ENCODE peak calls at places on chromosomes 12 and 14, in six cellular contexts. Y is CD8-positive, alpha-beta T cell; D is psoas muscle; J is GM12865; Q is WTC11; H is tibial artery. S is an unnamed sample.

GRCh38 chr14:71451501-71451900 is 480.7 kb upstream of the RGS6 start:
- DNase-seq in Y (no peak), D (no peak), J (no peak), Q (no peak), H (no peak), S (no peak)

GRCh38 chr12:12302976-12303375 is 36.1 kb upstream of the LRP6 start:
- DNase-seq in Y (no peak), D (no peak), J (no peak), Q (no peak), H (no peak), S (no peak)

GRCh38 chr14:52950410-52950897 is 396 bp downstream of the FERMT2 start:
- DNase-seq in Y (no peak), D (peak; percentile 65), J (peak; percentile 23), Q (peak; percentile 63), H (peak; percentile 66), S (no peak)

GRCh38 chr12:94586589-94587259 is 63.6 kb downstream of the TMCC3 start:
- DNase-seq in Y (no peak), D (no peak), J (no peak), Q (no peak), H (no peak), S (no peak)

GRCh38 chr12:49037111-49037946 is 18.8 kb upstream of the PRKAG1 start:
- DNase-seq in Y (no peak), D (no peak), J (no peak), Q (no peak), H (no peak), S (no peak)

GRCh38 chr14:30603402-30603801 is 18.7 kb upstream of the SCFD1 start:
- DNase-seq in Y (no peak), D (no peak), J (no peak), Q (no peak), H (no peak), S (no peak)

GRCh38 chr12:92844147-92844763 is 84.8 kb downstream of the EEA1 start:
- DNase-seq in Y (no peak), D (no peak), J (no peak), Q (no peak), H (no peak), S (no peak)

GRCh38 chr12:109464642-109465351 is 12.3 kb downstream of the KCTD10 start:
- DNase-seq in Y (no peak), D (no peak), J (no peak), Q (no peak), H (no peak), S (no peak)

GRCh38 chr12:76881152-76881551 is 2.3 kb upstream of the CSRP2 start:
- DNase-seq in Y (no peak), D (no peak), J (no peak), Q (no peak), H (no peak), S (no peak)

GRCh38 chr14:35085441-35085840 is 36.3 kb downstream of the PPP2R3C start:
- DNase-seq in Y (no peak), D (no peak), J (no peak), Q (no peak), H (no peak), S (no peak)

GRCh38 chr12:1993341-1993740 is 10.9 kb downstream of the DCP1B start:
- DNase-seq in Y (no peak), D (no peak), J (no peak), Q (no peak), H (no peak), S (no peak)

GRCh38 chr12:57811028-57811755 is 7.3 kb downstream of the AVIL start:
- DNase-seq in Y (no peak), D (no peak), J (no peak), Q (no peak), H (no peak), S (no peak)

GRCh38 chr12:990308-990648 is 745 bp upstream of the ERC1 start:
- DNase-seq in Y (no peak), D (peak; percentile 76), J (peak; percentile 62), Q (peak; percentile 50), H (peak; percentile 49), S (peak; percentile 59)

GRCh38 chr12:45235087-45236025 is 19.5 kb downstream of the ANO6 start:
- DNase-seq in Y (no peak), D (peak; percentile 47), J (peak; percentile 51), Q (peak; percentile 65), H (no peak), S (no peak)

GRCh38 chr12:131445184-131445974 is 265.5 kb upstream of the SFSWAP start:
- DNase-seq in Y (no peak), D (no peak), J (peak; percentile 57), Q (no peak), H (no peak), S (no peak)

GRCh38 chr14:105410642-105411016 is 9.0 kb upstream of the MTA1 start:
- DNase-seq in Y (no peak), D (no peak), J (no peak), Q (no peak), H (no peak), S (no peak)

GRCh38 chr14:96224480-96225096 is 19.9 kb downstream of the BDKRB2 start:
- DNase-seq in Y (no peak), D (no peak), J (no peak), Q (no peak), H (no peak), S (no peak)

GRCh38 chr14:96229315-96229714 is 24.7 kb downstream of the BDKRB2 start:
- DNase-seq in Y (no peak), D (no peak), J (no peak), Q (no peak), H (no peak), S (no peak)

GRCh38 chr14:96227428-96227827 is 22.8 kb downstream of the BDKRB2 start:
- DNase-seq in Y (no peak), D (no peak), J (no peak), Q (no peak), H (no peak), S (no peak)

GRCh38 chr14:96221841-96222240 is 17.2 kb downstream of the BDKRB2 start:
- DNase-seq in Y (no peak), D (no peak), J (no peak), Q (no peak), H (no peak), S (no peak)

GRCh38 chr14:96225745-96226151 is 21.1 kb downstream of the BDKRB2 start:
- DNase-seq in Y (no peak), D (peak; percentile 32), J (no peak), Q (peak; percentile 62), H (no peak), S (no peak)
- TF ChIP-seq CTCF in Y (no peak), D (no peak), J (no peak), Q (no peak), H (no peak), S (no peak)

GRCh38 chr12:78181544-78182162 is 351.0 kb downstream of the NAV3 start:
- DNase-seq in Y (no peak), D (no peak), J (peak; percentile 38), Q (peak; percentile 23), H (no peak), S (no peak)
- TF ChIP-seq CTCF in Y (no peak), D (no peak), J (peak; percentile 43), Q (no peak), H (no peak), S (no peak)

DNA sequence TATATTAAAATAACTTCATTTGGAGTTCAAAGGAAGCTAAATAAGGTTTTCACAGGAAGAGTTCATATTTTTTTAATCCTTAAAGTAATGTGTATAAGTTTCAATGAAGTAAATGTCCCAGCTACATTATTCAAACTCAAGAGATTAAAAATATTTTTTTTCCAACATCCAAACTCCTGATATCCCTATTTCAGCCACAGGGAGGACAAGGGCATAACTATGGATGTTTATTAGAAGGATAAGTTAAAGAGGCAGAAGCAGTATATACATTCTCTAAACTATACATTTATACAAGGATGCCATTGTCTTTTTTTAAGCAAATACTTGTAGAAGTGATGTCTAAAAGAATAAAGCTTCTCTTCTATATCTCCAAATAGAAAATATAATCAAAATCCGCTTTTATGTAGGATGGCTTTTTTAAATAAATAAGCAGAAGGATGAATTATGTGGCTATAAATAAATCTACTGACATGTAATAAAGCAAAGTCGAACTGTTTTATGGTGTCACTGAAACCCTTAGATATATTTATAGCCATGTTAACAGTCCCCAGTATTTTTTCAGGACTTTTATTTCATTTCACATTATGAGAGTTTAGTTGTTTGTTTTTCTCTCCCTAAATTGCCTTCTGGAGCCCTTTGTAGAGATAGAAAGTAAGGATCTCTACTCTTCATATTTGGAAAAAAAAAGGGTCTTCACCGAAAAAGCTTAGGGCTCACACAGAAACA is 936.5 kb downstream of the DIO2 start:
- DNase-seq in Y (no peak), D (no peak), J (no peak), Q (no peak), H (no peak), S (no peak)
- TF ChIP-seq CTCF in Y (no peak), D (no peak), J (no peak), Q (no peak), H (no peak), S (no peak)

GRCh38 chr12:128069359-128069997 is 197.5 kb upstream of the TMEM132C start:
- DNase-seq in Y (no peak), D (no peak), J (peak; percentile 55), Q (peak; percentile 19), H (no peak), S (peak; percentile 47)
- TF ChIP-seq CTCF in Y (peak; percentile 22), D (peak; percentile 25), J (peak; percentile 72), Q (peak; percentile 51), H (peak; percentile 58), S (peak; percentile 52)

GRCh38 chr14:57402173-57402852 is 11.9 kb downstream of the NAA30 start:
- DNase-seq in Y (no peak), D (no peak), J (no peak), Q (no peak), H (no peak), S (no peak)
- TF ChIP-seq CTCF in Y (no peak), D (no peak), J (no peak), Q (no peak), H (no peak), S (no peak)

S was measured in GM13976.